ENCODE peak calls at places on chromosomes 1 and 21, in eight cellular contexts. One of them, this sample, is unnamed.
A peak's percentile ranks its signal among the peaks of the same experiment; 100 is the strongest.

GRCh38 chr1:154445040-154445472 is 39.9 kb downstream of the IL6R start:
- DNase-seq in tibial artery: no peak
- DNase-seq in prostate gland: no peak
- DNase-seq in colonic mucosa: no peak
- DNase-seq in CD8-positive, alpha-beta T cell: no peak
- DNase-seq in Peyer's patch: no peak
- DNase-seq in lung: no peak
- DNase-seq in left ventricle myocardium inferior: no peak
- DNase-seq in this sample: no peak

GRCh38 chr1:61221642-61222041 is 139.3 kb downstream of the NFIA start:
- DNase-seq in tibial artery: no peak
- DNase-seq in left ventricle myocardium inferior: no peak
- DNase-seq in Peyer's patch: no peak
- DNase-seq in colonic mucosa: no peak
- DNase-seq in lung: no peak
- DNase-seq in prostate gland: no peak
- DNase-seq in CD8-positive, alpha-beta T cell: no peak
- DNase-seq in this sample: no peak

GRCh38 chr1:20358761-20359263 is 68.1 kb downstream of the VWA5B1 start:
- DNase-seq in lung: peak; percentile 49
- DNase-seq in prostate gland: peak; percentile 39
- DNase-seq in left ventricle myocardium inferior: peak; percentile 71
- DNase-seq in colonic mucosa: peak; percentile 90
- DNase-seq in tibial artery: no peak
- DNase-seq in Peyer's patch: no peak
- DNase-seq in CD8-positive, alpha-beta T cell: no peak
- DNase-seq in this sample: no peak

GRCh38 chr1:23810818-23811420 is 10.4 kb upstream of the GALE start:
- DNase-seq in tibial artery: no peak
- DNase-seq in left ventricle myocardium inferior: no peak
- DNase-seq in Peyer's patch: peak; percentile 64
- DNase-seq in colonic mucosa: peak; percentile 90
- DNase-seq in CD8-positive, alpha-beta T cell: no peak
- DNase-seq in lung: peak; percentile 64
- DNase-seq in prostate gland: no peak
- DNase-seq in this sample: no peak

GRCh38 chr1:40382601-40383000 is 9.1 kb downstream of the SMAP2 start:
- DNase-seq in lung: no peak
- DNase-seq in CD8-positive, alpha-beta T cell: no peak
- DNase-seq in left ventricle myocardium inferior: no peak
- DNase-seq in Peyer's patch: no peak
- DNase-seq in prostate gland: no peak
- DNase-seq in tibial artery: no peak
- DNase-seq in colonic mucosa: no peak
- DNase-seq in this sample: no peak

GRCh38 chr1:243233908-243234307 is 21.2 kb downstream of the CEP170 start:
- DNase-seq in tibial artery: no peak
- DNase-seq in prostate gland: no peak
- DNase-seq in left ventricle myocardium inferior: no peak
- DNase-seq in colonic mucosa: no peak
- DNase-seq in Peyer's patch: no peak
- DNase-seq in CD8-positive, alpha-beta T cell: no peak
- DNase-seq in lung: no peak
- DNase-seq in this sample: no peak

GRCh38 chr1:174428739-174429138 is 19.0 kb upstream of the GPR52 start:
- DNase-seq in colonic mucosa: no peak
- DNase-seq in tibial artery: no peak
- DNase-seq in left ventricle myocardium inferior: no peak
- DNase-seq in Peyer's patch: no peak
- DNase-seq in CD8-positive, alpha-beta T cell: no peak
- DNase-seq in prostate gland: no peak
- DNase-seq in lung: no peak
- DNase-seq in this sample: no peak

GRCh38 chr1:230792691-230793462 is 45.7 kb downstream of the CAPN9 start:
- DNase-seq in prostate gland: no peak
- DNase-seq in lung: no peak
- DNase-seq in tibial artery: no peak
- DNase-seq in left ventricle myocardium inferior: no peak
- DNase-seq in Peyer's patch: no peak
- DNase-seq in colonic mucosa: no peak
- DNase-seq in CD8-positive, alpha-beta T cell: no peak
- DNase-seq in this sample: no peak

GRCh38 chr21:37335053-37335452 is 31.5 kb upstream of the DYRK1A start:
- DNase-seq in lung: no peak
- DNase-seq in colonic mucosa: no peak
- DNase-seq in prostate gland: no peak
- DNase-seq in CD8-positive, alpha-beta T cell: no peak
- DNase-seq in tibial artery: no peak
- DNase-seq in left ventricle myocardium inferior: no peak
- DNase-seq in Peyer's patch: no peak
- DNase-seq in this sample: no peak

GRCh38 chr1:193417945-193418744 is 231.7 kb upstream of the B3GALT2 start:
- DNase-seq in CD8-positive, alpha-beta T cell: no peak
- DNase-seq in left ventricle myocardium inferior: no peak
- DNase-seq in Peyer's patch: no peak
- DNase-seq in tibial artery: no peak
- DNase-seq in lung: no peak
- DNase-seq in colonic mucosa: no peak
- DNase-seq in prostate gland: no peak
- DNase-seq in this sample: no peak

GRCh38 chr1:67211589-67212563 is 45.6 kb downstream of the IL23R start:
- DNase-seq in lung: no peak
- DNase-seq in Peyer's patch: peak; percentile 23
- DNase-seq in tibial artery: no peak
- DNase-seq in CD8-positive, alpha-beta T cell: peak; percentile 24
- DNase-seq in colonic mucosa: peak; percentile 31
- DNase-seq in left ventricle myocardium inferior: no peak
- DNase-seq in prostate gland: no peak
- DNase-seq in this sample: no peak

GRCh38 chr1:247437551-247438535 is 20.1 kb downstream of the OR2B11 start:
- DNase-seq in left ventricle myocardium inferior: no peak
- DNase-seq in tibial artery: no peak
- DNase-seq in prostate gland: no peak
- DNase-seq in Peyer's patch: no peak
- DNase-seq in CD8-positive, alpha-beta T cell: no peak
- DNase-seq in colonic mucosa: peak; percentile 38
- DNase-seq in lung: no peak
- DNase-seq in this sample: no peak

GRCh38 chr1:20634065-20634593 is 871 bp downstream of the PINK1 start:
- DNase-seq in lung: no peak
- DNase-seq in left ventricle myocardium inferior: no peak
- DNase-seq in colonic mucosa: no peak
- DNase-seq in prostate gland: no peak
- DNase-seq in tibial artery: no peak
- DNase-seq in CD8-positive, alpha-beta T cell: no peak
- DNase-seq in Peyer's patch: no peak
- DNase-seq in this sample: no peak

GRCh38 chr1:51902456-51902855 is 23.9 kb upstream of the NRDC start:
- DNase-seq in colonic mucosa: no peak
- DNase-seq in CD8-positive, alpha-beta T cell: no peak
- DNase-seq in tibial artery: no peak
- DNase-seq in Peyer's patch: no peak
- DNase-seq in left ventricle myocardium inferior: no peak
- DNase-seq in lung: no peak
- DNase-seq in prostate gland: no peak
- DNase-seq in this sample: no peak

GRCh38 chr1:173400387-173400995 is 76.6 kb upstream of the PRDX6 start:
- DNase-seq in prostate gland: no peak
- DNase-seq in Peyer's patch: no peak
- DNase-seq in CD8-positive, alpha-beta T cell: no peak
- DNase-seq in tibial artery: no peak
- DNase-seq in colonic mucosa: no peak
- DNase-seq in lung: no peak
- DNase-seq in left ventricle myocardium inferior: no peak
- DNase-seq in this sample: no peak

DNA sequence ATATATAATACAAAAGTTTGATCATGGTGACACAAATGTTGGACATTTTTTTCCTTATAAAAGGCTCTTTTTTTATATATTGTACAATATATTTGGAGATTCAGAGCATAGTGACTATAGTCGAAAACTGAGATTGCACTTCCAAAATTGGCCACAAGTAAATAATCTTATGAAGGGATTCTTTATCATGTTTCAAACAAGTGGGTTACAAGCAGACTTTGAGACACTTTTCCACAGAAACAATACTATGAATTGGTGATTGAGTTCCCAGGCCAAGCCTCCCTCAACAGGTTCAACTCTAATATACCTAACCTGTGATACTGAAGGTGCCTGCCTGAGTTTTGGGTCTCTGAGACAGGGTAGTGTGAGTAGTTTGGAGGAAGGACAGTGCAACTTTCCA is 13.8 kb downstream of the LEPR start:
- DNase-seq in lung: no peak
- DNase-seq in colonic mucosa: no peak
- DNase-seq in Peyer's patch: no peak
- DNase-seq in CD8-positive, alpha-beta T cell: no peak
- DNase-seq in tibial artery: no peak
- DNase-seq in left ventricle myocardium inferior: no peak
- DNase-seq in prostate gland: no peak
- DNase-seq in this sample: no peak
- TF ChIP-seq CTCF in lung: no peak
- TF ChIP-seq CTCF in colonic mucosa: no peak
- TF ChIP-seq CTCF in Peyer's patch: no peak
- TF ChIP-seq CTCF in CD8-positive, alpha-beta T cell: no peak
- TF ChIP-seq CTCF in tibial artery: no peak
- TF ChIP-seq CTCF in left ventricle myocardium inferior: peak; percentile 10
- TF ChIP-seq CTCF in prostate gland: no peak
- TF ChIP-seq CTCF in this sample: no peak

GRCh38 chr21:45187646-45188045 is 100.0 kb downstream of the POFUT2 start:
- DNase-seq in CD8-positive, alpha-beta T cell: no peak
- DNase-seq in left ventricle myocardium inferior: no peak
- DNase-seq in colonic mucosa: no peak
- DNase-seq in prostate gland: no peak
- DNase-seq in tibial artery: no peak
- DNase-seq in lung: no peak
- DNase-seq in Peyer's patch: no peak
- DNase-seq in this sample: no peak
- H3K9me3 ChIP-seq in CD8-positive, alpha-beta T cell: peaks cover 13% of the 10 kb centered on the region
- H3K9me3 ChIP-seq in left ventricle myocardium inferior: peaks cover 48% of the 10 kb centered on the region
- H3K9me3 ChIP-seq in colonic mucosa: no peaks in the 10 kb centered on the region
- H3K9me3 ChIP-seq in prostate gland: no peaks in the 10 kb centered on the region
- H3K9me3 ChIP-seq in tibial artery: peaks cover 32% of the 10 kb centered on the region
- H3K9me3 ChIP-seq in lung: peaks cover 10% of the 10 kb centered on the region
- H3K9me3 ChIP-seq in Peyer's patch: peaks cover 11% of the 10 kb centered on the region
- H3K9me3 ChIP-seq in this sample: peaks cover 31% of the 10 kb centered on the region

GRCh38 chr21:45544449-45545235 is 2.4 kb upstream of the SLC19A1 start:
- DNase-seq in lung: no peak
- DNase-seq in tibial artery: peak; percentile 62
- DNase-seq in left ventricle myocardium inferior: peak; percentile 4
- DNase-seq in colonic mucosa: no peak
- DNase-seq in Peyer's patch: no peak
- DNase-seq in CD8-positive, alpha-beta T cell: no peak
- DNase-seq in prostate gland: no peak
- DNase-seq in this sample: no peak

GRCh38 chr21:45543710-45544448 is 1.6 kb upstream of the SLC19A1 start:
- DNase-seq in lung: peak; percentile 27
- DNase-seq in colonic mucosa: peak; percentile 18
- DNase-seq in Peyer's patch: peak; percentile 15
- DNase-seq in CD8-positive, alpha-beta T cell: no peak
- DNase-seq in left ventricle myocardium inferior: peak; percentile 11
- DNase-seq in prostate gland: no peak
- DNase-seq in tibial artery: peak; percentile 63
- DNase-seq in this sample: no peak

GRCh38 chr21:45545691-45546531 is 3.7 kb upstream of the SLC19A1 start:
- DNase-seq in tibial artery: no peak
- DNase-seq in lung: no peak
- DNase-seq in CD8-positive, alpha-beta T cell: no peak
- DNase-seq in prostate gland: no peak
- DNase-seq in colonic mucosa: peak; percentile 15
- DNase-seq in Peyer's patch: no peak
- DNase-seq in left ventricle myocardium inferior: peak; percentile 7
- DNase-seq in this sample: no peak

GRCh38 chr21:45546636-45547203 is 4.5 kb upstream of the SLC19A1 start:
- DNase-seq in prostate gland: no peak
- DNase-seq in Peyer's patch: no peak
- DNase-seq in lung: no peak
- DNase-seq in left ventricle myocardium inferior: no peak
- DNase-seq in tibial artery: no peak
- DNase-seq in colonic mucosa: peak; percentile 10
- DNase-seq in CD8-positive, alpha-beta T cell: no peak
- DNase-seq in this sample: no peak

DNA sequence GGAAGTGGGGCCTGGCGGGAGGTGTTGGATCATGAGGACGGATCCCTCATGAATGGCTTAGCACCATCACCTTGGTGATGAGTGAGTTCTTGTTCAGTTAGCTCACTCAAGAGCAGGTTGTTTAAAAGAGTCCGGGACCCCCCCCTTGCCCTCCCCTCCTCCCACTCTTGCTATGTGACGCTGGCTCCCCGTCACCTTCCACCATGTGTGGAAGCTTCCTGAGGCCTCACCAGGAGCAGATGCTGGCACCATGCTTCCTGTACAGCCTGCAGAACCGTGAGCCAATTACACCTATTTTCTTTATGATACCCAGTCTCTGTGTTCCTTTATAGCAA is 3.0 kb upstream of the SLC19A1 start:
- DNase-seq in lung: no peak
- DNase-seq in tibial artery: no peak
- DNase-seq in CD8-positive, alpha-beta T cell: no peak
- DNase-seq in prostate gland: no peak
- DNase-seq in left ventricle myocardium inferior: no peak
- DNase-seq in colonic mucosa: no peak
- DNase-seq in Peyer's patch: no peak
- DNase-seq in this sample: no peak
- H3K36me3 ChIP-seq in lung: no peaks in the 10 kb centered on the region
- H3K36me3 ChIP-seq in tibial artery: no peaks in the 10 kb centered on the region
- H3K36me3 ChIP-seq in CD8-positive, alpha-beta T cell: no peaks in the 10 kb centered on the region
- H3K36me3 ChIP-seq in prostate gland: no peaks in the 10 kb centered on the region
- H3K36me3 ChIP-seq in left ventricle myocardium inferior: no peaks in the 10 kb centered on the region
- H3K36me3 ChIP-seq in colonic mucosa: no peaks in the 10 kb centered on the region
- H3K36me3 ChIP-seq in Peyer's patch: no peaks in the 10 kb centered on the region
- H3K36me3 ChIP-seq in this sample: no peaks in the 10 kb centered on the region

GRCh38 chr1:3320246-3321152 is 134.0 kb upstream of the ARHGEF16 start:
- DNase-seq in Peyer's patch: no peak
- DNase-seq in prostate gland: no peak
- DNase-seq in left ventricle myocardium inferior: no peak
- DNase-seq in tibial artery: no peak
- DNase-seq in colonic mucosa: peak; percentile 72
- DNase-seq in CD8-positive, alpha-beta T cell: no peak
- DNase-seq in lung: no peak
- DNase-seq in this sample: no peak

GRCh38 chr1:3318329-3318728 is 136.1 kb upstream of the ARHGEF16 start:
- DNase-seq in CD8-positive, alpha-beta T cell: no peak
- DNase-seq in tibial artery: no peak
- DNase-seq in Peyer's patch: no peak
- DNase-seq in lung: no peak
- DNase-seq in prostate gland: no peak
- DNase-seq in colonic mucosa: no peak
- DNase-seq in left ventricle myocardium inferior: no peak
- DNase-seq in this sample: no peak

GRCh38 chr1:3317456-3317855 is 137.0 kb upstream of the ARHGEF16 start:
- DNase-seq in tibial artery: no peak
- DNase-seq in prostate gland: no peak
- DNase-seq in CD8-positive, alpha-beta T cell: no peak
- DNase-seq in colonic mucosa: no peak
- DNase-seq in left ventricle myocardium inferior: no peak
- DNase-seq in Peyer's patch: no peak
- DNase-seq in lung: no peak
- DNase-seq in this sample: no peak

GRCh38 chr1:3321559-3322439 is 132.7 kb upstream of the ARHGEF16 start:
- DNase-seq in CD8-positive, alpha-beta T cell: no peak
- DNase-seq in tibial artery: no peak
- DNase-seq in lung: no peak
- DNase-seq in colonic mucosa: no peak
- DNase-seq in left ventricle myocardium inferior: no peak
- DNase-seq in Peyer's patch: no peak
- DNase-seq in prostate gland: no peak
- DNase-seq in this sample: no peak

GRCh38 chr1:3319874-3320245 is 134.6 kb upstream of the ARHGEF16 start:
- DNase-seq in lung: peak; percentile 66
- DNase-seq in colonic mucosa: peak; percentile 84
- DNase-seq in prostate gland: peak; percentile 52
- DNase-seq in tibial artery: no peak
- DNase-seq in left ventricle myocardium inferior: no peak
- DNase-seq in CD8-positive, alpha-beta T cell: no peak
- DNase-seq in Peyer's patch: peak; percentile 18
- DNase-seq in this sample: no peak
- TF ChIP-seq CTCF in lung: no peak
- TF ChIP-seq CTCF in colonic mucosa: peak; percentile 73
- TF ChIP-seq CTCF in prostate gland: no peak
- TF ChIP-seq CTCF in tibial artery: peak; percentile 70
- TF ChIP-seq CTCF in left ventricle myocardium inferior: peak; percentile 81
- TF ChIP-seq CTCF in CD8-positive, alpha-beta T cell: peak; percentile 26
- TF ChIP-seq CTCF in Peyer's patch: peak; percentile 96
- TF ChIP-seq CTCF in this sample: peak; percentile 79